ENCODE peak calls at places on chromosome 20, in ten cellular contexts. One of them, this sample, is unnamed.

GRCh38 chr20:49711331-49711987 is 2.2 kb downstream of the B4GALT5 start:
- DNase-seq in heart left ventricle: no peak
- DNase-seq in Peyer's patch: no peak
- DNase-seq in body of pancreas: no peak
- DNase-seq in breast epithelium: no peak
- DNase-seq in pancreas: no peak
- DNase-seq in sigmoid colon: no peak
- DNase-seq in H7: no peak
- DNase-seq in cardiac muscle cell: no peak
- DNase-seq in upper lobe of left lung: no peak
- DNase-seq in this sample: no peak

GRCh38 chr20:19713851-19714716 is 44.0 kb upstream of the RIN2 start:
- DNase-seq in heart left ventricle: no peak
- DNase-seq in Peyer's patch: no peak
- DNase-seq in body of pancreas: no peak
- DNase-seq in breast epithelium: no peak
- DNase-seq in pancreas: no peak
- DNase-seq in sigmoid colon: no peak
- DNase-seq in H7: no peak
- DNase-seq in cardiac muscle cell: peak; percentile 19
- DNase-seq in upper lobe of left lung: no peak
- DNase-seq in this sample: no peak

GRCh38 chr20:1357921-1358671 is 29.2 kb upstream of the SDCBP2 start:
- DNase-seq in heart left ventricle: no peak
- DNase-seq in Peyer's patch: no peak
- DNase-seq in body of pancreas: no peak
- DNase-seq in breast epithelium: no peak
- DNase-seq in pancreas: no peak
- DNase-seq in sigmoid colon: no peak
- DNase-seq in H7: no peak
- DNase-seq in cardiac muscle cell: no peak
- DNase-seq in upper lobe of left lung: no peak
- DNase-seq in this sample: no peak

GRCh38 chr20:49420811-49421295 is 61.6 kb downstream of the KCNB1 start:
- DNase-seq in heart left ventricle: no peak
- DNase-seq in Peyer's patch: no peak
- DNase-seq in body of pancreas: peak; percentile 34
- DNase-seq in breast epithelium: no peak
- DNase-seq in pancreas: no peak
- DNase-seq in sigmoid colon: peak; percentile 96
- DNase-seq in H7: no peak
- DNase-seq in cardiac muscle cell: no peak
- DNase-seq in upper lobe of left lung: no peak
- DNase-seq in this sample: no peak

GRCh38 chr20:53329781-53330180 is 263.9 kb downstream of the ZNF217 start:
- DNase-seq in heart left ventricle: no peak
- DNase-seq in Peyer's patch: no peak
- DNase-seq in body of pancreas: no peak
- DNase-seq in breast epithelium: no peak
- DNase-seq in pancreas: no peak
- DNase-seq in sigmoid colon: no peak
- DNase-seq in H7: no peak
- DNase-seq in cardiac muscle cell: no peak
- DNase-seq in upper lobe of left lung: no peak
- DNase-seq in this sample: no peak

GRCh38 chr20:14334306-14334930 is 3.0 kb downstream of the FLRT3 start:
- DNase-seq in heart left ventricle: no peak
- DNase-seq in Peyer's patch: no peak
- DNase-seq in body of pancreas: peak; percentile 54
- DNase-seq in breast epithelium: no peak
- DNase-seq in pancreas: no peak
- DNase-seq in sigmoid colon: peak; percentile 67
- DNase-seq in H7: peak; percentile 15
- DNase-seq in cardiac muscle cell: peak; percentile 75
- DNase-seq in upper lobe of left lung: no peak
- DNase-seq in this sample: no peak

GRCh38 chr20:13183005-13183404 is 38.1 kb upstream of the ISM1 start:
- DNase-seq in heart left ventricle: no peak
- DNase-seq in Peyer's patch: no peak
- DNase-seq in body of pancreas: no peak
- DNase-seq in breast epithelium: no peak
- DNase-seq in pancreas: no peak
- DNase-seq in sigmoid colon: no peak
- DNase-seq in H7: no peak
- DNase-seq in cardiac muscle cell: no peak
- DNase-seq in upper lobe of left lung: no peak
- DNase-seq in this sample: no peak

GRCh38 chr20:598133-598881 is 11.8 kb downstream of the TCF15 start:
- DNase-seq in heart left ventricle: no peak
- DNase-seq in Peyer's patch: no peak
- DNase-seq in body of pancreas: no peak
- DNase-seq in breast epithelium: no peak
- DNase-seq in pancreas: no peak
- DNase-seq in sigmoid colon: peak; percentile 54
- DNase-seq in H7: no peak
- DNase-seq in cardiac muscle cell: no peak
- DNase-seq in upper lobe of left lung: no peak
- DNase-seq in this sample: no peak

GRCh38 chr20:32808438-32808837 is 11.3 kb upstream of the MAPRE1 start:
- DNase-seq in heart left ventricle: no peak
- DNase-seq in Peyer's patch: no peak
- DNase-seq in body of pancreas: no peak
- DNase-seq in breast epithelium: no peak
- DNase-seq in pancreas: no peak
- DNase-seq in sigmoid colon: no peak
- DNase-seq in H7: no peak
- DNase-seq in cardiac muscle cell: no peak
- DNase-seq in upper lobe of left lung: no peak
- DNase-seq in this sample: no peak

GRCh38 chr20:58700823-58701222 is 8.2 kb downstream of the NPEPL1 start:
- DNase-seq in heart left ventricle: no peak
- DNase-seq in Peyer's patch: peak; percentile 43
- DNase-seq in body of pancreas: no peak
- DNase-seq in breast epithelium: no peak
- DNase-seq in pancreas: peak; percentile 34
- DNase-seq in sigmoid colon: peak; percentile 57
- DNase-seq in H7: peak; percentile 64
- DNase-seq in cardiac muscle cell: no peak
- DNase-seq in upper lobe of left lung: no peak
- DNase-seq in this sample: no peak

DNA sequence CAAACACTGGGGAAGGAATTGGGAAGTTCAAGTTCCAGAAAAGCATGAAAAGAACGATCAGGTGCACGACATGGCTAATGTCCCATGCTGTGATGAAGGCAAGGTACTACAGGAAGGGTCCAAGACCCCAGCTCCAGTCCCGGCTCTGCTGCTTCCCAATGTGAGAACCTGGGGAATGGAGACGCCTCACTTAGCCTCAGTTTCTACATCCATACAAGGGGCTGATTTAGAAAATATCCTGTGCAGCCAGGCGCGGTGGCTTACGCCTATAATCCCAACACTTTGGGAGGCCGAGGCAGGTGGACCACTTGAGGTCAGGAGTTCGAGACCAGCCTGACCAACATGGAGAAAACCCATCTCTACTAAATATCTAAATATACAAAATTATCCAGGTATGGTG is 80.7 kb upstream of the NFATC2 start:
- DNase-seq in heart left ventricle: no peak
- DNase-seq in Peyer's patch: no peak
- DNase-seq in body of pancreas: no peak
- DNase-seq in breast epithelium: no peak
- DNase-seq in pancreas: no peak
- DNase-seq in sigmoid colon: no peak
- DNase-seq in H7: no peak
- DNase-seq in cardiac muscle cell: no peak
- DNase-seq in upper lobe of left lung: no peak
- DNase-seq in this sample: no peak
- H3K36me3 ChIP-seq in heart left ventricle: peaks cover 3% of the 10 kb centered on the region
- H3K36me3 ChIP-seq in Peyer's patch: peaks cover 31% of the 10 kb centered on the region
- H3K36me3 ChIP-seq in body of pancreas: peaks cover 3% of the 10 kb centered on the region
- H3K36me3 ChIP-seq in breast epithelium: no peaks in the 10 kb centered on the region
- H3K36me3 ChIP-seq in pancreas: peaks cover 12% of the 10 kb centered on the region
- H3K36me3 ChIP-seq in sigmoid colon: peaks cover 10% of the 10 kb centered on the region
- H3K36me3 ChIP-seq in H7: no peaks in the 10 kb centered on the region
- H3K36me3 ChIP-seq in cardiac muscle cell: no peaks in the 10 kb centered on the region
- H3K36me3 ChIP-seq in upper lobe of left lung: no peaks in the 10 kb centered on the region
- H3K36me3 ChIP-seq in this sample: no peaks in the 10 kb centered on the region

GRCh38 chr20:2485662-2486061 is 15.1 kb upstream of the SNRPB start:
- DNase-seq in heart left ventricle: peak; percentile 35
- DNase-seq in Peyer's patch: no peak
- DNase-seq in body of pancreas: no peak
- DNase-seq in breast epithelium: no peak
- DNase-seq in pancreas: no peak
- DNase-seq in sigmoid colon: no peak
- DNase-seq in H7: no peak
- DNase-seq in cardiac muscle cell: no peak
- DNase-seq in upper lobe of left lung: no peak
- DNase-seq in this sample: no peak

GRCh38 chr20:2480381-2480780 is 9.8 kb upstream of the SNRPB start:
- DNase-seq in heart left ventricle: no peak
- DNase-seq in Peyer's patch: no peak
- DNase-seq in body of pancreas: no peak
- DNase-seq in breast epithelium: no peak
- DNase-seq in pancreas: no peak
- DNase-seq in sigmoid colon: no peak
- DNase-seq in H7: no peak
- DNase-seq in cardiac muscle cell: no peak
- DNase-seq in upper lobe of left lung: no peak
- DNase-seq in this sample: no peak

GRCh38 chr20:2483504-2483903 is 12.9 kb upstream of the SNRPB start:
- DNase-seq in heart left ventricle: no peak
- DNase-seq in Peyer's patch: no peak
- DNase-seq in body of pancreas: no peak
- DNase-seq in breast epithelium: no peak
- DNase-seq in pancreas: no peak
- DNase-seq in sigmoid colon: no peak
- DNase-seq in H7: no peak
- DNase-seq in cardiac muscle cell: no peak
- DNase-seq in upper lobe of left lung: no peak
- DNase-seq in this sample: no peak

DNA sequence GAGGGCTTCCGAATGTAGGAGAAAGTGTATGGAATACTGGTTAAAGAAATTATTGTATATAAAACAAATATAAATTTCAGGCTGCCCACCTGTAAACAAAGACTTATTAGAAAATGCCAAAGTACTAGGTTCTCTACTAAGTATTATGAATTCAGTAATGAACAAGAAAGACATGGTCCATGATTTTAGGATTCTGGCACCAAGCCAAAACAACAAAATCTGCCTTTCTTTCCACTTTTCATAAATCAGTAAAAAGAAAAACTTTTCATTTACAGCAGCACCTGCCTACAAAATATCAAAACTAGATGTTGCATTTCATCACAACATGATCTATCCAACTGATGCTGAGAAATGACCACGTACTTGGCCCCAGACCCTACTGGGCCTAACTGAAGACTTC is 14.5 kb upstream of the SNRPB start:
- DNase-seq in heart left ventricle: no peak
- DNase-seq in Peyer's patch: no peak
- DNase-seq in body of pancreas: no peak
- DNase-seq in breast epithelium: no peak
- DNase-seq in pancreas: no peak
- DNase-seq in sigmoid colon: no peak
- DNase-seq in H7: no peak
- DNase-seq in cardiac muscle cell: no peak
- DNase-seq in upper lobe of left lung: no peak
- DNase-seq in this sample: no peak
- H3K36me3 ChIP-seq in heart left ventricle: peaks cover 88% of the 10 kb centered on the region
- H3K36me3 ChIP-seq in Peyer's patch: peaks cover 82% of the 10 kb centered on the region
- H3K36me3 ChIP-seq in body of pancreas: peaks cover 24% of the 10 kb centered on the region
- H3K36me3 ChIP-seq in breast epithelium: peaks cover 13% of the 10 kb centered on the region
- H3K36me3 ChIP-seq in pancreas: peaks cover 19% of the 10 kb centered on the region
- H3K36me3 ChIP-seq in sigmoid colon: peaks cover 1% of the 10 kb centered on the region
- H3K36me3 ChIP-seq in H7: no peaks in the 10 kb centered on the region
- H3K36me3 ChIP-seq in cardiac muscle cell: peaks cover 29% of the 10 kb centered on the region
- H3K36me3 ChIP-seq in upper lobe of left lung: no peaks in the 10 kb centered on the region
- H3K36me3 ChIP-seq in this sample: peaks cover 16% of the 10 kb centered on the region

DNA sequence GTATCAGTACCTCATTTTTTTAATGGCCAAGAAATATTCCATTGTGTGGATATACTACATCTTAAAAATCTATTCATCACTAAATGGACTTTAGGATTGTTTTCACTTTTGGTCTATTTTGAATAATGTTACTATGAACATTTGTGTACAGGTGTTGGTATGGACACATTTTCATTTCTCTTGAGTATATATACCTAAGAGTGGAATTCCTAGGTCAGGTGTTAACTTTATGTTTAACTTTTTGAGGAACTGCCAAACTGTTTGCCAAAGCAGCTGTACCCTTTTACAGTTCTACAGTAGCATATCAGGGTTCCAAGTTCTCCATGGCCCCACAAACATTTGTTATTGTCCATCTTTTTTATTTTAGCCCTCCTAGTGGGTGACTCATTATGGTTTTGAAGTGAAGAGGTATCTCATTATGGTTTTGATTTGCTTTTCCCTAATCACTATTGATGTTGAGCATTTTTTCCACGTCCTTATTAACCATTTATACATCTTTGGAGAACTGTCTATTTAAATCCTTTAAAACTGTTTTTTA is 28.2 kb downstream of the DSTN start:
- DNase-seq in heart left ventricle: no peak
- DNase-seq in Peyer's patch: no peak
- DNase-seq in body of pancreas: no peak
- DNase-seq in breast epithelium: no peak
- DNase-seq in pancreas: no peak
- DNase-seq in sigmoid colon: no peak
- DNase-seq in H7: no peak
- DNase-seq in cardiac muscle cell: no peak
- DNase-seq in upper lobe of left lung: no peak
- DNase-seq in this sample: no peak
- H3K36me3 ChIP-seq in heart left ventricle: peaks cover 18% of the 10 kb centered on the region
- H3K36me3 ChIP-seq in Peyer's patch: peaks cover 10% of the 10 kb centered on the region
- H3K36me3 ChIP-seq in body of pancreas: no peaks in the 10 kb centered on the region
- H3K36me3 ChIP-seq in breast epithelium: no peaks in the 10 kb centered on the region
- H3K36me3 ChIP-seq in pancreas: peaks cover 16% of the 10 kb centered on the region
- H3K36me3 ChIP-seq in sigmoid colon: no peaks in the 10 kb centered on the region
- H3K36me3 ChIP-seq in H7: no peaks in the 10 kb centered on the region
- H3K36me3 ChIP-seq in cardiac muscle cell: peaks cover 19% of the 10 kb centered on the region
- H3K36me3 ChIP-seq in upper lobe of left lung: no peaks in the 10 kb centered on the region
- H3K36me3 ChIP-seq in this sample: no peaks in the 10 kb centered on the region

DNA sequence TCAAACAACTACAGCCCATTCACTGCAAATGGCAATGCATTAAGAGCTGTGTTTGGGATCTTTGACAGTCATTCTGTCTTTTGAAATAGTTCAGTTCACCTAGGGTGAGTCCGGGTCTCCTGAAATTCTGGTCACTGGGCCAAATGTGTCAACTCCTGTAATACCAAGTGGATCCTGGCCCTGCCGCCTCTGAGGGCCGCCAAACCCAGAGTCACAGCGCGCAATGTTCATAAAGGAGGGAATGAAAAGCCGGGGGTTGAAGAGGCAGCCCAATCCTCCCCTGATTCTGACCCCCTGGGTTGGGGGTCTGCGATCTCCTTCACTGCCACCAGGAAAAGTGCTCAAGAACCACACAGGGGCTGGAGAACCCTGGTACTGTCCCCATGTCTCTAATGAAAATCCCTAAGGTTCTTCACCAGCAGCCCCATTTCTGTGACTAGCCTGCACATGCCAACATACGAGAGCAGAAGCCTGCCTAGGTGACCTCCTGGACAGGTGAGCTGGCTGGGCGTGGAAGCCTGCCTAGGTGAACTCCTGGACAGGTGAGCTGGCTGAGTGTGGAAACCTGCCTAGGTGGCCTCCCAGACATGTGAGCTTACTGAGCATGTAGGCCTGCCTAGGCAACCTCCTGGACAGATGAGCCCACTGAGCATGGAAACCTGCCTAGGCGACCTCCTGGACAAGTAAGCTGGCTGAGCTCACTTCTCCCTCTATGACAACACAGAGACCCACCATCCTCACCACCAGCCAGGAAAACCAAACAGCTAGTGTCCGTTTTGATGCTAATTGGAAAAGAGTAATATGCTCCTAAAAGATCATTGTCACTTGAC is 16.1 kb upstream of the APMAP start:
- DNase-seq in heart left ventricle: no peak
- DNase-seq in Peyer's patch: peak; percentile 48
- DNase-seq in body of pancreas: no peak
- DNase-seq in breast epithelium: peak; percentile 40
- DNase-seq in pancreas: no peak
- DNase-seq in sigmoid colon: peak; percentile 57
- DNase-seq in H7: no peak
- DNase-seq in cardiac muscle cell: no peak
- DNase-seq in upper lobe of left lung: no peak
- DNase-seq in this sample: no peak
- H3K36me3 ChIP-seq in heart left ventricle: peaks cover 92% of the 10 kb centered on the region
- H3K36me3 ChIP-seq in Peyer's patch: peaks cover 79% of the 10 kb centered on the region
- H3K36me3 ChIP-seq in body of pancreas: peaks cover 21% of the 10 kb centered on the region
- H3K36me3 ChIP-seq in breast epithelium: peaks cover 23% of the 10 kb centered on the region
- H3K36me3 ChIP-seq in pancreas: peaks cover 67% of the 10 kb centered on the region
- H3K36me3 ChIP-seq in sigmoid colon: peaks cover 11% of the 10 kb centered on the region
- H3K36me3 ChIP-seq in H7: no peaks in the 10 kb centered on the region
- H3K36me3 ChIP-seq in cardiac muscle cell: no peaks in the 10 kb centered on the region
- H3K36me3 ChIP-seq in upper lobe of left lung: peaks cover 33% of the 10 kb centered on the region
- H3K36me3 ChIP-seq in this sample: peaks cover 31% of the 10 kb centered on the region

This sample was measured in GM06990.